ENCODE peak calls at places on chromosome 19, in four cellular contexts. R is stomach, E is A549, C is HepG2. D is an unnamed sample. For H3K4me1, the result is how much of the 10 kb centered on the place peaks cover.

GRCh38 chr19:46147791-46148288 is at the start of gene IGFL2:
- DNase-seq in R (no peak), E (no peak), C (no peak), D (no peak)

GRCh38 chr19:478236-478888 is 17.5 kb upstream of the SHC2 start:
- DNase-seq in E (no peak), R (no peak), C (no peak), D (no peak)

GRCh38 chr19:4878491-4878968 is 11.1 kb upstream of the PLIN3 start:
- DNase-seq in C (no peak), E (no peak), R (no peak), D (no peak)

GRCh38 chr19:28514166-28514565 is 698.8 kb downstream of the UQCRFS1 start:
- DNase-seq in R (no peak), C (no peak), E (no peak), D (no peak)

GRCh38 chr19:53942001-53942786 is 20.5 kb upstream of the CACNG8 start:
- DNase-seq in R (no peak), C (peak), E (peak), D (no peak)

GRCh38 chr19:14479985-14480694 is 5.0 kb upstream of the PTGER1 start:
- DNase-seq in R (peak), E (peak), C (no peak), D (no peak)

GRCh38 chr19:54179262-54179587 is 6.3 kb upstream of the TMC4 start:
- DNase-seq in C (no peak), E (no peak), R (no peak), D (no peak)

GRCh38 chr19:36605101-36605838 is at the start of gene ZNF382:
- DNase-seq in R (peak), E (no peak), C (peak), D (no peak)

GRCh38 chr19:34991542-34992333 is 8.4 kb upstream of the GRAMD1A start:
- DNase-seq in E (no peak), C (no peak), R (no peak), D (no peak)

GRCh38 chr19:6687117-6687516 is 17.2 kb upstream of the TNFSF14 start:
- DNase-seq in R (no peak), C (no peak), E (no peak), D (no peak)

GRCh38 chr19:6693056-6693471 is 23.1 kb upstream of the TNFSF14 start:
- DNase-seq in C (no peak), E (peak), R (no peak), D (no peak)

GRCh38 chr19:6692027-6692426 is 22.1 kb upstream of the TNFSF14 start:
- DNase-seq in E (no peak), R (no peak), C (no peak), D (no peak)

GRCh38 chr19:6691342-6691741 is 21.4 kb upstream of the TNFSF14 start:
- DNase-seq in E (no peak), R (no peak), C (no peak), D (no peak)

GRCh38 chr19:6690160-6690885 is 20.4 kb upstream of the TNFSF14 start:
- DNase-seq in C (no peak), R (no peak), E (no peak), D (no peak)
- H3K4me3 ChIP-seq in C (no peak), R (no peak), E (no peak), D (no peak)

DNA sequence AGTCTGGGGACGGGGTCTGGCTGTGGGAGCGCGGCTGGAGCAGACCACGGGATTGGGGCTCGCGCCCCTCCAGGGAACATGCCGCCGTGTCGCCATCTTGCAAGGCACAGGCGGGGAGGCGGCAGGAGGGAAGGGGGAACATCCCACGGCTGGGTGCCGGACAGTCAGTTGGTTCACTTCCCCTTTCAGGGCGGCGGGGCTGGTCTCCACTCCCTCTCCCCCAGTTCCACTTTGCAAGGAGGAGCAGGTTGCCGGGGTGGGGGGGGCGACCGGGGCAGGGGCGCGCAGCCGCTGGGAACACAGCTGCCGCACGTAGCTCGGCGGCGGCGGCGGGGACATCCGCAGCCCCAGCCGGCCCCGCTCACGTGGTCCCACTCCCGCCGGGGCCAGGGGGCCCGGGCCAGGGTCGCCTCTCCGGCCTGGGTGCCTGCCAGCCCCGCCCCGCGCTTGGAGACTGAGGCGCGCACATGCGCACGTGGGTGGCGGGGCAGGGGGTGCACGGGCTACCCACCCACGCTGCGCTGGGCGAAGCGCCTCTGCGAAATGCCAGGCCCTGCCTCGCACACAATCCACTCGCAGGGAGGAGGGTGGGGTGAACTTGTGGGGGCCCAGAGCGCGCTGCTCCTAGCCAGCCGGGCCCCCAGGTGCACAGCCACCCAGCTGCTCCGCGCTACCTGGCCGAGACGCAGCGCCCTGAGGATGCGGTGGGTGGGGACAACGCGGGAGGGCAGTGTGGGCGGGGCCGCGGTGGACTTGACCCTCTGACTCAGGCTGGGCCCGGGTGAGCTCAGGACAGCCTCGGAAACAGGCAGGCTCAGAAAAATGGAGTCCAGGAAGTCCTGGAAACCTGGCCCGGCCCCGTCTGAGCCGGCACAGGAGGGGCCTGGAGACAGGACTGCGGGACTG is 6.4 kb downstream of the KLF16 start:
- DNase-seq in C (peak), E (peak), R (peak), D (peak)
- H3K4me1 ChIP-seq in C (half or more), E (half or more), R (half or more), D (half or more)

GRCh38 chr19:55258828-55259539 is at the start of gene PPP6R1:
- DNase-seq in E (peak), C (peak), R (peak), D (peak)
- TF ChIP-seq EP300 in E (no peak), C (peak), R (no peak), D (peak)

GRCh38 chr19:49889038-49889686 is 7.5 kb downstream of the IL4I1 start:
- DNase-seq in R (no peak), E (no peak), C (no peak), D (no peak)

GRCh38 chr19:49887653-49888477 is 8.8 kb downstream of the IL4I1 start:
- DNase-seq in E (no peak), C (no peak), R (no peak), D (no peak)

GRCh38 chr19:49887037-49887652 is 9.5 kb downstream of the IL4I1 start:
- DNase-seq in R (no peak), E (no peak), C (no peak), D (no peak)

GRCh38 chr19:49889687-49890348 is 6.9 kb downstream of the IL4I1 start:
- DNase-seq in C (no peak), E (peak), R (peak), D (peak)

DNA sequence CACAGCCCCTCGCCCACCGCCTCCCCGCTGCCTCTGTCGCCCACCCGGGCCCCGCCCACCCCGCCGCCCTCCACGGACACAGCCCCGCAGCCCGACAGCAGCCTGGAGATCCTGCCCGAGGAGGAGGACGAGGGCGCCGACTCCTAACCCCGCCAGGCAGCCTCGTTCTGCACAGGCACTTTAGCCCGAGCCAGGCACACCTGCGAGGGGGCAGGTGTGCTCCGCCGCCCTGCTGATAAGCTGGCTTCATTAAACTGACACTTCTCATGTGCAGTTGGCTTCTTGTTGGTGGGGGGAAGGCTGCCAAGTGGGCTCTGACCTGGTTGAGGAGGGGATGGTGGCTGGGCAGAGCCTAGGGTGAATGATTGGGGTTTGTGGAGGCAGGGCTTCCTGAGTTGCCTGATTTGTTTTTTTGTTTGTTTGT is 8.2 kb downstream of the IL4I1 start:
- DNase-seq in C (no peak), E (no peak), R (no peak), D (no peak)
- H3K4me3 ChIP-seq in C (no peak), E (no peak), R (no peak), D (no peak)

DNA sequence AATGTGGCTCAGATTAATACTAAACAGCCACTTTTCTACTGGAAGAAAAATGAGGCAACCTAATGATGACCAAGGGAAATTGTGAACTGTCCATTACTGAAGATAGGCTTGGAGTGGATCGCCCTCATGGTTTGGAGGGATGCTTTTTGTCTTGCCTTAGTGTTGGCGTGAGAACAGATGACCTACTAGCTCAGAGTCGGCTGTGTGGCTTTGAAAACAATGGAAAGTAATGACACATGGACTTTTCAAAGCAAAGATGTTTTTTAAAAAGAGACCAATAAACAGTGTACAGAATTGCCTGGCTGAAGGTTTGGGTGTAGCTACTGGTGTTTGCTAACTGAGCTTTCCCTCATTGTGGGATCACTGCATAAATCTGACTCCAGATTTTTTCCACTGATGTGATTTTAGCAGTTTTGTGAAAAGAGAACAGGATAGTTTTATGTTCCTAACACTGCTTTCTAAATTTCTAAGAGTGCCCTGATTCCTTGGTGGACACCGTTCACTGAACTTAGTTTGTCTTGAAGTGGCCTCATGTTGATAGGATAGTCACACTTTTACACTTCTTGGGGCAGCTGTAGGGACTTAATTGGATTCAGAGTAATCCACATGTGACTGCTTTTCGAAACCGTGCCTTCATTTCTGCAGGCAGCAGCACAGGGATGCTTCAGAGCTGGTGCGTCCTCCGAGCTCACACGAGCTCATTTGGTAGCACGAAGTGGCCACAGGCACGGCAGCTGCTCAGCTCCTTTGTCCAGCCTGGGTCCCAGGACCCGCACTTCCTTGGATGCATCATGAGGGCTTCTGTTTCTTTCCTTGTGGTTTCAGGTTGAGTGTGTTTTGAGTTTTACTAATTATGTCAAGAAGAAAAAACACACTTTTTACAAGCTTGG is 4.3 kb downstream of the CEBPG start:
- DNase-seq in C (no peak), R (no peak), E (no peak), D (no peak)
- H3K4me1 ChIP-seq in C (half or more), R (under half), E (under half), D (half or more)

GRCh38 chr19:21593934-21594844 is 88.8 kb downstream of the ZNF429 start:
- DNase-seq in C (no peak), E (no peak), R (no peak), D (no peak)

GRCh38 chr19:21588202-21588601 is 82.8 kb downstream of the ZNF429 start:
- DNase-seq in E (no peak), C (no peak), R (no peak), D (no peak)

GRCh38 chr19:21590868-21591267 is 85.5 kb downstream of the ZNF429 start:
- DNase-seq in E (no peak), C (no peak), R (no peak), D (no peak)

GRCh38 chr19:21595185-21595584 is 89.8 kb downstream of the ZNF429 start:
- DNase-seq in C (no peak), R (no peak), E (no peak), D (no peak)

GRCh38 chr19:21593008-21593427 is 87.6 kb downstream of the ZNF429 start:
- DNase-seq in E (no peak), R (no peak), C (no peak), D (no peak)
- TF ChIP-seq EP300 in E (no peak), R (no peak), C (no peak), D (no peak)

D was measured in tibial nerve.